ENCODE peak calls at places on chromosomes 11 and 22, in six cellular contexts. One of them, this sample, is unnamed. For H3K4me1, the result is how much of the 10 kb centered on the place peaks cover.

GRCh38 chr11:77779935-77780334 is 40.6 kb downstream of the RSF1 start:
- DNase-seq in right lobe of liver: no peak
- DNase-seq in heart left ventricle: no peak
- DNase-seq in lower lobe of right lung: no peak
- DNase-seq in ovary: no peak
- DNase-seq in uterus: no peak
- DNase-seq in this sample: no peak

GRCh38 chr11:110295487-110296225 is 758 bp downstream of the RDX start:
- DNase-seq in right lobe of liver: peak
- DNase-seq in heart left ventricle: peak
- DNase-seq in lower lobe of right lung: peak
- DNase-seq in ovary: peak
- DNase-seq in uterus: peak
- DNase-seq in this sample: peak

GRCh38 chr22:50141891-50142363 is 28.6 kb upstream of the PANX2 start:
- DNase-seq in right lobe of liver: no peak
- DNase-seq in heart left ventricle: no peak
- DNase-seq in lower lobe of right lung: no peak
- DNase-seq in ovary: no peak
- DNase-seq in uterus: peak
- DNase-seq in this sample: no peak

GRCh38 chr11:6387811-6388599 is 2.3 kb upstream of the SMPD1 start:
- DNase-seq in right lobe of liver: peak
- DNase-seq in heart left ventricle: no peak
- DNase-seq in lower lobe of right lung: no peak
- DNase-seq in ovary: no peak
- DNase-seq in uterus: no peak
- DNase-seq in this sample: no peak

GRCh38 chr11:59207988-59208432 is 4.7 kb downstream of the MPEG1 start:
- DNase-seq in right lobe of liver: no peak
- DNase-seq in heart left ventricle: no peak
- DNase-seq in lower lobe of right lung: no peak
- DNase-seq in ovary: peak
- DNase-seq in uterus: peak
- DNase-seq in this sample: no peak

GRCh38 chr11:133082453-133082781 is 449.9 kb downstream of the OPCML start:
- DNase-seq in right lobe of liver: peak
- DNase-seq in heart left ventricle: no peak
- DNase-seq in lower lobe of right lung: peak
- DNase-seq in ovary: peak
- DNase-seq in uterus: peak
- DNase-seq in this sample: peak

GRCh38 chr11:92693146-92693545 is 276.3 kb upstream of the MTNR1B start:
- DNase-seq in right lobe of liver: no peak
- DNase-seq in heart left ventricle: no peak
- DNase-seq in lower lobe of right lung: no peak
- DNase-seq in ovary: no peak
- DNase-seq in uterus: no peak
- DNase-seq in this sample: no peak

GRCh38 chr11:125402436-125402835 is 93.6 kb downstream of the FEZ1 start:
- DNase-seq in right lobe of liver: no peak
- DNase-seq in heart left ventricle: no peak
- DNase-seq in lower lobe of right lung: no peak
- DNase-seq in ovary: no peak
- DNase-seq in uterus: no peak
- DNase-seq in this sample: no peak

GRCh38 chr22:35367331-35367886 is 13.5 kb upstream of the HMOX1 start:
- DNase-seq in right lobe of liver: no peak
- DNase-seq in heart left ventricle: no peak
- DNase-seq in lower lobe of right lung: peak
- DNase-seq in ovary: no peak
- DNase-seq in uterus: no peak
- DNase-seq in this sample: no peak

GRCh38 chr11:32071811-32072210 is 19.1 kb upstream of the RCN1 start:
- DNase-seq in right lobe of liver: no peak
- DNase-seq in heart left ventricle: no peak
- DNase-seq in lower lobe of right lung: no peak
- DNase-seq in ovary: no peak
- DNase-seq in uterus: no peak
- DNase-seq in this sample: no peak

GRCh38 chr11:727859-728748 is 19.2 kb upstream of the TALDO1 start:
- DNase-seq in right lobe of liver: peak
- DNase-seq in heart left ventricle: peak
- DNase-seq in lower lobe of right lung: peak
- DNase-seq in ovary: peak
- DNase-seq in uterus: peak
- DNase-seq in this sample: peak

GRCh38 chr11:34536056-34536455 is 22.5 kb upstream of the ELF5 start:
- DNase-seq in right lobe of liver: no peak
- DNase-seq in heart left ventricle: no peak
- DNase-seq in lower lobe of right lung: no peak
- DNase-seq in ovary: no peak
- DNase-seq in uterus: no peak
- DNase-seq in this sample: no peak

GRCh38 chr11:107844041-107844440 is 14.5 kb downstream of the SLC35F2 start:
- DNase-seq in right lobe of liver: no peak
- DNase-seq in heart left ventricle: no peak
- DNase-seq in lower lobe of right lung: no peak
- DNase-seq in ovary: no peak
- DNase-seq in uterus: no peak
- DNase-seq in this sample: no peak

GRCh38 chr22:43860126-43860525 is 2.2 kb downstream of the SULT4A1 start:
- DNase-seq in right lobe of liver: no peak
- DNase-seq in heart left ventricle: no peak
- DNase-seq in lower lobe of right lung: no peak
- DNase-seq in ovary: no peak
- DNase-seq in uterus: no peak
- DNase-seq in this sample: no peak

GRCh38 chr11:67292671-67293070 is 3.6 kb downstream of the ANKRD13D start:
- DNase-seq in right lobe of liver: no peak
- DNase-seq in heart left ventricle: no peak
- DNase-seq in lower lobe of right lung: no peak
- DNase-seq in ovary: no peak
- DNase-seq in uterus: no peak
- DNase-seq in this sample: no peak

GRCh38 chr22:41226728-41227655 is 13.7 kb downstream of the CHADL start:
- DNase-seq in right lobe of liver: no peak
- DNase-seq in heart left ventricle: no peak
- DNase-seq in lower lobe of right lung: peak
- DNase-seq in ovary: no peak
- DNase-seq in uterus: no peak
- DNase-seq in this sample: peak

GRCh38 chr11:77151804-77152513 is 23.9 kb downstream of the MYO7A start:
- DNase-seq in right lobe of liver: no peak
- DNase-seq in heart left ventricle: no peak
- DNase-seq in lower lobe of right lung: peak
- DNase-seq in ovary: no peak
- DNase-seq in uterus: no peak
- DNase-seq in this sample: no peak

GRCh38 chr22:21938071-21938822 is 14.4 kb downstream of the PPM1F start:
- DNase-seq in right lobe of liver: peak
- DNase-seq in heart left ventricle: peak
- DNase-seq in lower lobe of right lung: peak
- DNase-seq in ovary: peak
- DNase-seq in uterus: peak
- DNase-seq in this sample: peak

GRCh38 chr11:34840736-34841386 is 75.3 kb downstream of the APIP start:
- DNase-seq in right lobe of liver: peak
- DNase-seq in heart left ventricle: no peak
- DNase-seq in lower lobe of right lung: no peak
- DNase-seq in ovary: no peak
- DNase-seq in uterus: no peak
- DNase-seq in this sample: no peak

GRCh38 chr11:119318240-119319135 is 1.6 kb upstream of the MCAM start:
- DNase-seq in right lobe of liver: no peak
- DNase-seq in heart left ventricle: peak
- DNase-seq in lower lobe of right lung: no peak
- DNase-seq in ovary: no peak
- DNase-seq in uterus: peak
- DNase-seq in this sample: no peak

GRCh38 chr11:20457001-20457768 is 69.7 kb downstream of the PRMT3 start:
- DNase-seq in right lobe of liver: no peak
- DNase-seq in heart left ventricle: no peak
- DNase-seq in lower lobe of right lung: no peak
- DNase-seq in ovary: no peak
- DNase-seq in uterus: no peak
- DNase-seq in this sample: no peak

GRCh38 chr11:119907934-119908760 is 179.1 kb upstream of the NECTIN1 start:
- DNase-seq in right lobe of liver: no peak
- DNase-seq in heart left ventricle: no peak
- DNase-seq in lower lobe of right lung: no peak
- DNase-seq in ovary: no peak
- DNase-seq in uterus: no peak
- DNase-seq in this sample: no peak

GRCh38 chr11:60748821-60749220 is 7.8 kb upstream of the MS4A15 start:
- DNase-seq in right lobe of liver: no peak
- DNase-seq in heart left ventricle: no peak
- DNase-seq in lower lobe of right lung: no peak
- DNase-seq in ovary: no peak
- DNase-seq in uterus: no peak
- DNase-seq in this sample: no peak

GRCh38 chr11:67118059-67118766 is 850 bp upstream of the KDM2A start:
- DNase-seq in right lobe of liver: peak
- DNase-seq in heart left ventricle: peak
- DNase-seq in lower lobe of right lung: peak
- DNase-seq in ovary: peak
- DNase-seq in uterus: peak
- DNase-seq in this sample: peak

GRCh38 chr11:35082322-35083180 is 56.4 kb upstream of the CD44 start:
- DNase-seq in right lobe of liver: no peak
- DNase-seq in heart left ventricle: peak
- DNase-seq in lower lobe of right lung: peak
- DNase-seq in ovary: peak
- DNase-seq in uterus: peak
- DNase-seq in this sample: peak

GRCh38 chr22:37454857-37455686 is 27.8 kb upstream of the ELFN2 start:
- DNase-seq in right lobe of liver: no peak
- DNase-seq in heart left ventricle: no peak
- DNase-seq in lower lobe of right lung: peak
- DNase-seq in ovary: no peak
- DNase-seq in uterus: no peak
- DNase-seq in this sample: no peak

GRCh38 chr11:17353228-17354021 is 1.8 kb downstream of the NCR3LG1 start:
- DNase-seq in right lobe of liver: peak
- DNase-seq in heart left ventricle: peak
- DNase-seq in lower lobe of right lung: peak
- DNase-seq in ovary: peak
- DNase-seq in uterus: peak
- DNase-seq in this sample: peak

GRCh38 chr11:64652586-64653387 is 61.8 kb downstream of the SLC22A12 start:
- DNase-seq in right lobe of liver: peak
- DNase-seq in heart left ventricle: peak
- DNase-seq in lower lobe of right lung: peak
- DNase-seq in ovary: peak
- DNase-seq in uterus: peak
- DNase-seq in this sample: peak
- TF ChIP-seq CTCF in right lobe of liver: peak
- TF ChIP-seq CTCF in heart left ventricle: peak
- TF ChIP-seq CTCF in lower lobe of right lung: peak
- TF ChIP-seq CTCF in ovary: peak
- TF ChIP-seq CTCF in uterus: peak
- TF ChIP-seq CTCF in this sample: peak

GRCh38 chr11:128052912-128053641 is 534.3 kb downstream of the ETS1 start:
- DNase-seq in right lobe of liver: no peak
- DNase-seq in heart left ventricle: no peak
- DNase-seq in lower lobe of right lung: no peak
- DNase-seq in ovary: no peak
- DNase-seq in uterus: no peak
- DNase-seq in this sample: no peak
- H3K4me3 ChIP-seq in right lobe of liver: no peak
- H3K4me3 ChIP-seq in heart left ventricle: no peak
- H3K4me3 ChIP-seq in lower lobe of right lung: no peak
- H3K4me3 ChIP-seq in ovary: no peak
- H3K4me3 ChIP-seq in uterus: no peak
- H3K4me3 ChIP-seq in this sample: no peak

GRCh38 chr11:72233056-72233772 is 8.6 kb downstream of the INPPL1 start:
- DNase-seq in right lobe of liver: peak
- DNase-seq in heart left ventricle: no peak
- DNase-seq in lower lobe of right lung: no peak
- DNase-seq in ovary: no peak
- DNase-seq in uterus: no peak
- DNase-seq in this sample: no peak
- H3K4me1 ChIP-seq in right lobe of liver: under half
- H3K4me1 ChIP-seq in heart left ventricle: under half
- H3K4me1 ChIP-seq in lower lobe of right lung: under half
- H3K4me1 ChIP-seq in ovary: under half
- H3K4me1 ChIP-seq in uterus: under half
- H3K4me1 ChIP-seq in this sample: under half

DNA sequence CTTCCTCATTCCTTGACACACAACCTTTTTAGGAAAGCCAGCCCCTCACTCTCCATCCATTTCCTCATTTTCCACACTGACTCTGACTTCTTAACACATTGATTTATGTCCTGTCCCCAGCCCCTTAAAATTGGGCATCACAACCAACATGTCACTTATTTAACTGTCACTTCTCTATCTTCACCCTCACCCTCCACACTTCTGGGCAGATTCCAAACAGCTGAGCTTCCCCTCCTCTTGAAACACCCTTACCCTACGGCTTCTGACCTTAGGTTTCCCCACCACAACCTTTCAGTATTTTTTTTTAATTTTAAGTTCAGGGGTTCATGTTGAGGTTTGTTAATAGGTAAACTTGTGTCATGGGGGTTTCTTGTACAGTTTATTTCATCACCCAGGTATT is 696.3 kb downstream of the DLG2 start:
- DNase-seq in right lobe of liver: no peak
- DNase-seq in heart left ventricle: no peak
- DNase-seq in lower lobe of right lung: no peak
- DNase-seq in ovary: no peak
- DNase-seq in uterus: no peak
- DNase-seq in this sample: no peak
- TF ChIP-seq CTCF in right lobe of liver: no peak
- TF ChIP-seq CTCF in heart left ventricle: no peak
- TF ChIP-seq CTCF in lower lobe of right lung: no peak
- TF ChIP-seq CTCF in ovary: no peak
- TF ChIP-seq CTCF in uterus: no peak
- TF ChIP-seq CTCF in this sample: no peak

GRCh38 chr22:48653306-48653705 is 1174.4 kb downstream of the BRD1 start:
- DNase-seq in right lobe of liver: no peak
- DNase-seq in heart left ventricle: no peak
- DNase-seq in lower lobe of right lung: no peak
- DNase-seq in ovary: no peak
- DNase-seq in uterus: no peak
- DNase-seq in this sample: no peak

GRCh38 chr22:48650323-48651035 is 1177.2 kb downstream of the BRD1 start:
- DNase-seq in right lobe of liver: no peak
- DNase-seq in heart left ventricle: no peak
- DNase-seq in lower lobe of right lung: no peak
- DNase-seq in ovary: no peak
- DNase-seq in uterus: no peak
- DNase-seq in this sample: no peak

GRCh38 chr22:48652796-48653195 is 1174.9 kb downstream of the BRD1 start:
- DNase-seq in right lobe of liver: no peak
- DNase-seq in heart left ventricle: no peak
- DNase-seq in lower lobe of right lung: no peak
- DNase-seq in ovary: no peak
- DNase-seq in uterus: no peak
- DNase-seq in this sample: no peak

GRCh38 chr22:48651036-48651890 is 1176.4 kb downstream of the BRD1 start:
- DNase-seq in right lobe of liver: no peak
- DNase-seq in heart left ventricle: no peak
- DNase-seq in lower lobe of right lung: no peak
- DNase-seq in ovary: no peak
- DNase-seq in uterus: no peak
- DNase-seq in this sample: no peak

GRCh38 chr22:48651981-48652538 is 1175.6 kb downstream of the BRD1 start:
- DNase-seq in right lobe of liver: no peak
- DNase-seq in heart left ventricle: no peak
- DNase-seq in lower lobe of right lung: no peak
- DNase-seq in ovary: no peak
- DNase-seq in uterus: no peak
- DNase-seq in this sample: no peak
- H3K4me3 ChIP-seq in right lobe of liver: no peak
- H3K4me3 ChIP-seq in heart left ventricle: no peak
- H3K4me3 ChIP-seq in lower lobe of right lung: no peak
- H3K4me3 ChIP-seq in ovary: no peak
- H3K4me3 ChIP-seq in uterus: no peak
- H3K4me3 ChIP-seq in this sample: no peak

This sample was measured in psoas muscle.